ENCODE peak calls at places on chromosomes 16 and 17, in five cellular contexts. T, F, K, G and Y are unnamed samples.

GRCh38 chr17:44502598-44503079 is 567 bp downstream of the GPATCH8 start:
- DNase-seq in F (no peak), G (peak), K (no peak), T (peak), Y (peak)

GRCh38 chr16:84156342-84156784 is 11.3 kb downstream of the DNAAF1 start:
- DNase-seq in G (no peak), K (peak), T (no peak), F (no peak), Y (no peak)

GRCh38 chr17:57444632-57445031 is 188.3 kb downstream of the MSI2 start:
- DNase-seq in T (no peak), K (no peak), G (no peak), F (no peak), Y (no peak)

GRCh38 chr16:22787456-22788189 is 26.3 kb upstream of the HS3ST2 start:
- DNase-seq in K (no peak), T (peak), G (no peak), F (no peak), Y (no peak)

GRCh38 chr17:35116845-35117244 is 2.8 kb downstream of the RAD51D start:
- DNase-seq in T (no peak), F (no peak), G (no peak), K (no peak), Y (no peak)

GRCh38 chr16:62821771-62822170 is 785.5 kb upstream of the CDH8 start:
- DNase-seq in F (no peak), G (no peak), T (no peak), K (no peak), Y (no peak)

GRCh38 chr17:76951375-76951905 is 83.2 kb downstream of the MGAT5B start:
- DNase-seq in T (no peak), F (no peak), G (no peak), K (no peak), Y (no peak)

GRCh38 chr17:72569193-72569946 is 448.6 kb downstream of the SOX9 start:
- DNase-seq in K (peak), T (peak), G (no peak), F (no peak), Y (no peak)

GRCh38 chr16:67399218-67399733 is 6.0 kb upstream of the TPPP3 start:
- DNase-seq in T (peak), G (peak), F (peak), K (no peak), Y (no peak)

GRCh38 chr16:726438-727290 is at the start of the genes CCDC78 and HAGHL:
- DNase-seq in F (peak), K (no peak), T (peak), G (peak), Y (peak)

GRCh38 chr17:49227436-49228261 is 2.9 kb downstream of the PHOSPHO1 start:
- DNase-seq in K (peak), G (peak), F (peak), T (peak), Y (peak)

GRCh38 chr16:5560084-5560483 is 462.5 kb upstream of the EEF2KMT start:
- DNase-seq in G (no peak), F (no peak), K (no peak), T (no peak), Y (no peak)

GRCh38 chr16:11632455-11632921 is 35.8 kb upstream of the SNN start:
- DNase-seq in F (no peak), K (no peak), T (peak), G (peak), Y (no peak)

GRCh38 chr17:78822552-78822951 is 18.1 kb downstream of the USP36 start:
- DNase-seq in K (no peak), G (no peak), F (no peak), T (peak), Y (no peak)